ENCODE peak calls at places on chromosomes 5 and 9, in four cellular contexts. U is retinal pigment epithelial cell; P is activated CD4-positive, alpha-beta T cell treated with anti-CD3 and anti-CD28 coated beads for 48 hours; X is endodermal cell. E is an unnamed sample.

GRCh38 chr9:133437753-133438531 is 15.8 kb downstream of the ADAMTS13 start:
- DNase-seq in X (peak; percentile 82), U (no peak), P (no peak), E (no peak)

GRCh38 chr9:81819859-81820546 is 108.2 kb upstream of the SPATA31D4 start:
- DNase-seq in P (no peak), U (no peak), X (peak; percentile 78), E (no peak)

GRCh38 chr5:139696894-139697658 is 48.9 kb downstream of the CXXC5 start:
- DNase-seq in U (peak; percentile 92), X (peak; percentile 96), P (peak; percentile 29), E (no peak)

GRCh38 chr9:136910901-136911245 is 24.6 kb downstream of the TRAF2 start:
- DNase-seq in X (no peak), U (no peak), P (no peak), E (no peak)

GRCh38 chr5:89028579-89029272 is 145.7 kb upstream of the MEF2C start:
- DNase-seq in P (no peak), U (no peak), X (no peak), E (no peak)

GRCh38 chr5:154535535-154535934 is 57.5 kb upstream of the HAND1 start:
- DNase-seq in U (no peak), X (no peak), P (no peak), E (no peak)

GRCh38 chr9:125659954-125660353 is 47.1 kb downstream of the MAPKAP1 start:
- DNase-seq in U (peak; percentile 61), X (no peak), P (peak; percentile 34), E (no peak)

GRCh38 chr9:81526587-81526986 is 162.8 kb downstream of the TLE1 start:
- DNase-seq in X (no peak), P (no peak), U (no peak), E (peak; percentile 78)

GRCh38 chr5:96726802-96727201 is 64.6 kb downstream of the CAST start:
- DNase-seq in P (no peak), X (no peak), U (no peak), E (no peak)

GRCh38 chr9:114016101-114016500 is 62.0 kb downstream of the AMBP start:
- DNase-seq in X (peak; percentile 10), U (no peak), P (no peak), E (no peak)

GRCh38 chr5:154783774-154784460 is 28.7 kb downstream of the LARP1 start:
- DNase-seq in U (no peak), P (no peak), X (peak; percentile 69), E (no peak)

GRCh38 chr9:36980148-36980974 is 53.7 kb downstream of the PAX5 start:
- DNase-seq in U (no peak), P (no peak), X (peak; percentile 88), E (no peak)

GRCh38 chr5:159135896-159136531 is 36.3 kb upstream of the EBF1 start:
- DNase-seq in P (no peak), X (no peak), U (peak; percentile 59), E (no peak)

GRCh38 chr9:94644543-94644942 is 5.2 kb upstream of the FBP1 start:
- DNase-seq in X (no peak), P (no peak), U (no peak), E (no peak)

GRCh38 chr9:136981588-136982231 is 1.1 kb upstream of the LCNL1 start:
- DNase-seq in P (no peak), X (no peak), U (no peak), E (no peak)

GRCh38 chr5:114418546-114419388 is 56.9 kb downstream of the KCNN2 start:
- DNase-seq in P (no peak), U (no peak), X (no peak), E (no peak)

GRCh38 chr5:107533946-107534876 is 136.5 kb downstream of the EFNA5 start:
- DNase-seq in U (no peak), X (no peak), P (no peak), E (no peak)

GRCh38 chr5:59893061-59893435 is 478 bp downstream of the PDE4D start:
- DNase-seq in X (peak; percentile 74), U (no peak), P (no peak), E (no peak)